ENCODE peak calls at places on chromosome 22, in six cellular contexts. G, N, V, O, H and P are unnamed samples.

GRCh38 chr22:30500628-30501027 is 4.9 kb downstream of the SEC14L4 start:
- DNase-seq in O (no peak), N (no peak), V (no peak), G (no peak), H (no peak), P (no peak)

GRCh38 chr22:50729391-50730012 is 8.5 kb upstream of the ACR start:
- DNase-seq in G (no peak), N (no peak), H (no peak), V (no peak), O (no peak), P (no peak)

GRCh38 chr22:46084943-46085830 is 65.1 kb upstream of the PPARA start:
- DNase-seq in V (no peak), H (no peak), O (no peak), G (no peak), N (no peak), P (no peak)

GRCh38 chr22:38273135-38273761 is 438 bp upstream of the TMEM184B start:
- DNase-seq in V (no peak), H (no peak), O (no peak), N (no peak), G (no peak), P (no peak)

GRCh38 chr22:43951966-43952365 is 3.3 kb upstream of the SAMM50 start:
- DNase-seq in G (no peak), H (no peak), O (no peak), V (no peak), N (no peak), P (no peak)

GRCh38 chr22:37276771-37277170 is 5.5 kb upstream of the CYTH4 start:
- DNase-seq in O (peak), V (no peak), G (no peak), H (no peak), N (no peak), P (no peak)

GRCh38 chr22:28029201-28029948 is 110.3 kb upstream of the PITPNB start:
- DNase-seq in N (no peak), H (no peak), G (no peak), O (no peak), V (no peak), P (no peak)

GRCh38 chr22:35761037-35761436 is 43.4 kb downstream of the APOL5 start:
- DNase-seq in N (no peak), O (no peak), G (no peak), V (no peak), H (no peak), P (no peak)

GRCh38 chr22:31160328-31160978 is 471 bp downstream of the RNF185 start:
- DNase-seq in G (peak), O (peak), V (peak), H (peak), N (no peak), P (no peak)

GRCh38 chr22:36221799-36222751 is 17.3 kb downstream of the APOL2 start:
- DNase-seq in O (peak), N (peak), G (peak), H (no peak), V (peak), P (peak)

GRCh38 chr22:33397381-33397907 is 339.3 kb upstream of the SYN3 start:
- DNase-seq in O (no peak), H (no peak), G (no peak), V (no peak), N (no peak), P (no peak)